ENCODE peak calls at places on chromosome 2, in five cellular contexts. N is right cardiac atrium, V is foreskin fibroblast, I is lower leg skin, G is AG10803. D is an unnamed sample.

GRCh38 chr2:165407464-165407863 is 62.0 kb upstream of the CSRNP3 start:
- DNase-seq in I (no peak), G (no peak), V (no peak), N (no peak), D (no peak)

GRCh38 chr2:239168575-239168974 is 232.2 kb downstream of the HDAC4 start:
- DNase-seq in N (no peak), G (no peak), V (no peak), I (peak), D (peak)

GRCh38 chr2:238916875-238917590 is 69.1 kb downstream of the TWIST2 start:
- DNase-seq in I (peak), G (no peak), N (no peak), V (no peak), D (peak)

GRCh38 chr2:31888550-31888949 is 122.3 kb downstream of the MEMO1 start:
- DNase-seq in N (no peak), V (no peak), I (no peak), G (peak), D (no peak)

GRCh38 chr2:75424936-75425619 is 135.7 kb downstream of the EVA1A start:
- DNase-seq in I (no peak), G (peak), N (no peak), V (peak), D (no peak)

GRCh38 chr2:205797866-205798265 is 115.6 kb downstream of the NRP2 start:
- DNase-seq in I (no peak), G (no peak), V (no peak), N (no peak), D (no peak)

GRCh38 chr2:218005028-218005427 is 2.2 kb upstream of the TNS1 start:
- DNase-seq in V (no peak), N (no peak), G (no peak), I (no peak), D (no peak)

GRCh38 chr2:144711546-144712276 is 191.8 kb upstream of the ZEB2 start:
- DNase-seq in G (no peak), V (no peak), I (no peak), N (no peak), D (no peak)

GRCh38 chr2:160621748-160622147 is 128.1 kb upstream of the RBMS1 start:
- DNase-seq in V (no peak), N (no peak), I (no peak), G (no peak), D (no peak)

GRCh38 chr2:138035597-138036217 is 71.4 kb downstream of the HNMT start:
- DNase-seq in V (no peak), G (peak), N (no peak), I (no peak), D (no peak)

GRCh38 chr2:215313219-215313656 is 1.4 kb downstream of the ATIC start:
- DNase-seq in N (no peak), V (no peak), G (no peak), I (no peak), D (no peak)

GRCh38 chr2:185738679-185739472 is at the start of gene FSIP2:
- DNase-seq in I (peak), V (peak), G (peak), N (peak), D (peak)

GRCh38 chr2:151560289-151560688 is 150.6 kb downstream of the RIF1 start:
- DNase-seq in G (peak), N (no peak), I (no peak), V (peak), D (no peak)

GRCh38 chr2:174012347-174013309 is 47.5 kb upstream of the SP3 start:
- DNase-seq in I (peak), V (no peak), N (peak), G (peak), D (peak)

GRCh38 chr2:95297088-95297487 is at the start of gene KCNIP3:
- DNase-seq in V (no peak), I (no peak), N (no peak), G (no peak), D (no peak)

GRCh38 chr2:171214093-171214492 is 53.4 kb upstream of the TLK1 start:
- DNase-seq in N (no peak), I (no peak), G (no peak), V (no peak), D (no peak)

GRCh38 chr2:227653419-227653818 is 13.2 kb upstream of the SCYGR5 start:
- DNase-seq in I (no peak), N (no peak), G (peak), V (peak), D (no peak)

GRCh38 chr2:223846524-223846923 is 9.1 kb upstream of the AP1S3 start:
- DNase-seq in I (no peak), N (no peak), V (peak), G (peak), D (no peak)

GRCh38 chr2:8676191-8676914 is 5.5 kb upstream of the ID2 start:
- DNase-seq in V (peak), N (peak), G (peak), I (peak), D (peak)
- H3K4me3 ChIP-seq in V (peak), N (peak), G (peak), I (peak), D (peak)

DNA sequence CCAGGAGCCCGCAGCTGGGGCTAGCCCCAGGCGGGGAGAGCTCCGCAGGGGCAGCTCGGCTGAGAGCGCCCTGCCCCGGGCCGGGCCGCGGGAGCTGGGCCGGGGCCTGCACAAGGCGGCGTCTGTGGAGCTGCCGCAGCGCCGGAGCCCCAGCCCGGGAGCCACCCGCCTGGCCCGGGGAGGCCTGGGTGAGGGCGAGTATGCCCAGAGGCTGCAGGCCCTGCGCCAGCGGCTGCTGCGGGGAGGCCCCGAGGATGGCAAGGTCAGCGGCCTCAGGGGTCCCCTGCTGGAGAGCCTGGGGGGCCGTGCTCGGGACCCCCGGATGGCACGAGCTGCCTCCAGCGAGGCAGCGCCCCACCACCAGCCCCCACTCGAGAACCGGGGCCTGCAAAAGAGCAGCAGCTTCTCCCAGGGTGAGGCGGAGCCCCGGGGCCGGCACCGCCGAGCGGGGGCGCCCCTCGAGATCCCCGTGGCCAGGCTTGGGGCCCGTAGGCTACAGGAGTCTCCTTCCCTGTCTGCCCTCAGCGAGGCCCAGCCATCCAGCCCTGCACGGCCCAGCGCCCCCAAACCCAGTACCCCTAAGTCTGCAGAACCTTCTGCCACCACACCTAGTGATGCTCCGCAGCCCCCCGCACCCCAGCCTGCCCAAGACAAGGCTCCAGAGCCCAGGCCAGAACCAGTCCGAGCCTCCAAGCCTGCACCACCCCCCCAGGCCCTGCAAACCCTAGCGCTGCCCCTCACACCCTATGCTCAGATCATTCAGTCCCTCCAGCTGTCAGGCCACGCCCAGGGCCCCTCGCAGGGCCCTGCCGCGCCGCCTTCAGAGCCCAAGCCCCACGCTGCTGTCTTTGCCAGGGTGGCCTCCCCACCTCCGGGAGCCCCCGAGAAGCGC is 15.0 kb upstream of the GMPPA start:
- DNase-seq in I (no peak), V (no peak), G (no peak), N (peak), D (no peak)
- H3K4me3 ChIP-seq in I (no peak), V (no peak), G (no peak), N (peak), D (no peak)

GRCh38 chr2:157559461-157559860 is 69.2 kb downstream of the ACVR1C start:
- DNase-seq in I (no peak), V (no peak), N (no peak), G (no peak), D (no peak)

GRCh38 chr2:157565550-157565949 is 63.1 kb downstream of the ACVR1C start:
- DNase-seq in I (no peak), N (no peak), G (no peak), V (no peak), D (no peak)

GRCh38 chr2:157559061-157559460 is 69.6 kb downstream of the ACVR1C start:
- DNase-seq in G (no peak), N (no peak), I (no peak), V (no peak), D (no peak)

GRCh38 chr2:157557770-157558169 is 70.9 kb downstream of the ACVR1C start:
- DNase-seq in V (no peak), G (no peak), N (no peak), I (no peak), D (no peak)

GRCh38 chr2:157559890-157560289 is 68.8 kb downstream of the ACVR1C start:
- DNase-seq in G (no peak), N (no peak), V (no peak), I (no peak), D (no peak)
- H3K4me3 ChIP-seq in G (no peak), N (no peak), V (no peak), I (no peak), D (no peak)

GRCh38 chr2:69138247-69138754 is 125.3 kb downstream of the ANTXR1 start:
- DNase-seq in V (peak), N (no peak), I (no peak), G (peak), D (no peak)

GRCh38 chr2:69138793-69139510 is 126.0 kb downstream of the ANTXR1 start:
- DNase-seq in I (no peak), G (peak), V (peak), N (peak), D (peak)

GRCh38 chr2:69141081-69141480 is 128.1 kb downstream of the ANTXR1 start:
- DNase-seq in N (peak), I (no peak), G (no peak), V (no peak), D (no peak)

GRCh38 chr2:69143726-69144360 is 130.9 kb downstream of the ANTXR1 start:
- DNase-seq in V (no peak), I (no peak), G (peak), N (no peak), D (no peak)

GRCh38 chr2:69139778-69140177 is 126.8 kb downstream of the ANTXR1 start:
- DNase-seq in I (no peak), V (no peak), N (no peak), G (peak), D (no peak)
- H3K4me3 ChIP-seq in I (no peak), V (no peak), N (no peak), G (no peak), D (no peak)

DNA sequence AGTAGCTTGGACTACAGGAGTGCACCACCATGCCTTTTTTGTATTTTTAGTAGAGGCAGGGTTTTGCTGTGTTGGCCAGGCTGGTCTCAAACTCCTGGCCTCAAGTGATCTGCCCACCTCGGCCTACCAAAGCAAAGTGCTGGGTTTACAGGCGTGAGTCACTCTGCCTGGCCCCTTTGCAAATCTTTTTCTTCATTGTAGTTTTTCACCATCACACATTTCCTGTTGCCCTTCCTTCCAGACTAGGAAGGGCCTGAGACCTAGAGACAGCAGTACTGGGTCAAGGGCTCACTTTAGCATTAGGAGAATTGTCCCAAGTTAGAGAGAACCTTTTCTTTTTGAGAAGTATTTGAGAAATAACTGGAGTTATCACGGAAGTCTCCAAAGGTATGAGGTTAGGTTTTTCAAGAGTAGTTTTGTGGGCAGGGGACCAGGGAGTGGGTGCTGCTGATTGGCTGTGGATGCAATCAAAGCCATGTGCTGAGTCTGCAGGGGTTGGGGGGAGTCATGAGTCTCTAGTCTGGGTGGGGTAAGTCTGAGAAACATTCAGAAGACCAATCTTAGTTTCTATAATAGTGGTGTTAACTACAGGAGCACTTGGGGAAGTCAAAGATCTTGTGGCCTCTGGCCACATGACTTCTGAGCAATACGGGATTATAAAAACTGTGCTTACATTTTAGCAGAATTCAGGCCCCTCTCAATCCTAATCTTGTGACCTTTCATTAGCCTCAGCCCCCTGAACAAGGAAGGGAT is 23.7 kb downstream of the B3GNT2 start:
- DNase-seq in V (no peak), I (peak), N (no peak), G (no peak), D (no peak)
- H3K4me3 ChIP-seq in V (no peak), I (no peak), N (no peak), G (no peak), D (no peak)

GRCh38 chr2:207791579-207792243 is 22.0 kb upstream of the FZD5 start:
- DNase-seq in N (no peak), V (no peak), G (no peak), I (no peak), D (no peak)
- H3K4me3 ChIP-seq in N (no peak), V (no peak), G (no peak), I (no peak), D (no peak)

GRCh38 chr2:69798466-69798908 is 31.0 kb upstream of the GMCL1 start:
- DNase-seq in I (peak), N (peak), V (no peak), G (peak), D (peak)

GRCh38 chr2:69796199-69796598 is 33.3 kb upstream of the GMCL1 start:
- DNase-seq in G (no peak), I (no peak), V (no peak), N (no peak), D (no peak)

GRCh38 chr2:69798909-69799526 is 30.4 kb upstream of the GMCL1 start:
- DNase-seq in N (no peak), G (peak), V (no peak), I (no peak), D (no peak)

GRCh38 chr2:69797235-69797634 is 32.2 kb upstream of the GMCL1 start:
- DNase-seq in N (no peak), G (no peak), I (no peak), V (no peak), D (no peak)

DNA sequence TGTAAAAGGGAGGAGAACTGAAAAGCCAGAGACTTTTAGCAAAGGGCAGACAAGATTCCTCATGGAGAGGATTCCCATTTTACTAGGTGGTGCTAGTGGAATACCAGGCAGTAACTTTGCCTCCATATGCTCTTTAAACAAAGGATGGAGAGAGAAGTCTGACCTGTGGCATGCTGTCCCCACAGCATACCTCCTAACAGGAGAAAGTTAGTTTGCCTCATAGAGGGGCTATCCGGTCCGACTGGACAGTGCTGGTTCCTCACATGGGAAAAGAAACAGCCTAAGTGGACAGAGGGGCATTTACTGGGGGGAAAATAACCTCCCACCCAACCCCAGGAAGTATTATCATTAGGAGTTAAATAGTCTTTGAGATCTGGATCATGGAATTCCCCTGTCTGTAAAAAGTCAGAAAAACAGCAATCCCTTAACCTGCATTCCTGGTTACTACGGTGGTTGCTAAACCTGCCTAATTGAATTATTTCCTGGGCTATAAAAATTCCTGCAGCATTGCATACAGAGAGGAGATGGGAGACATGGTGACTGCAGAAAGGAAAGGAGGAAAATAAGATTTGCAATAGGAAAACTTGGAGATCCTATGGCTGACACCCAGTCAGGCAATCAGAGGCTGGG is 31.5 kb upstream of the GMCL1 start:
- DNase-seq in I (no peak), G (peak), V (no peak), N (no peak), D (no peak)
- H3K4me3 ChIP-seq in I (no peak), G (peak), V (peak), N (peak), D (peak)

DNA sequence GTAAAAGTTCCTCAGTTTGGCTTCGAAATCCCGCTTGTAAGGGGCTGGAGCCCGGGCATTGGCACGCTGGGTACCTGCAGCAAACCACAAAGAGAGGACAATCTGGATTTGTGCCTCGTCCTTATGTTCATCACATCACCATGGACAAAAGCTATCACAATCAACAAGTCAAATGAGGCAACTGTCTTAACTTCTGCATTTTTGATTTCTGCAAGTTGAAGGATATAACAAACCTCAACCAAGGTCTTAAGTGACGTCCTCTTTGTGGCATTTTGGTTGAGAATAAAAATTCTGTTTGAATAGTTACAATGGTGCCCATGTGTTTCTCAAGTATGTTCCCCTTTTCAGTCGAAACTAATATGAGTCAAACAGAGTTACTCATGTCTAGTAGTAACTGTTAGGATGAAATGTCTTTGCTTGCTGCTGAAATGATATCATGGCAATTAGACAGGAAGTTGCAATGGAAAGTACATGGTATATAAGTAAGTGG is 70.8 kb upstream of the STK17B start:
- DNase-seq in I (no peak), N (no peak), V (peak), G (no peak), D (no peak)
- H3K4me3 ChIP-seq in I (no peak), N (no peak), V (no peak), G (no peak), D (no peak)